ENCODE peak calls at places on chromosome 15, in nine cellular contexts. J, D, M, O, A, U, I, G and F are unnamed samples.

GRCh38 chr15:80485370-80486164 is 81.4 kb downstream of the ARNT2 start:
- DNase-seq in J (no peak), D (no peak), M (no peak), O (peak; percentile 10), A (no peak), U (no peak), I (no peak), G (no peak), F (peak; percentile 44)

GRCh38 chr15:92796163-92796611 is 103.9 kb upstream of the CHD2 start:
- DNase-seq in J (no peak), D (no peak), M (no peak), O (no peak), A (no peak), U (no peak), I (no peak), G (no peak), F (no peak)

GRCh38 chr15:65767264-65767595 is 24.9 kb downstream of the DENND4A start:
- DNase-seq in J (no peak), D (no peak), M (no peak), O (no peak), A (no peak), U (no peak), I (no peak), G (no peak), F (no peak)

GRCh38 chr15:52657338-52657737 is 21.9 kb downstream of the ATOSA start:
- DNase-seq in J (no peak), D (no peak), M (no peak), O (peak; percentile 52), A (no peak), U (no peak), I (no peak), G (peak; percentile 60), F (no peak)

GRCh38 chr15:31497838-31498237 is 171.2 kb downstream of the KLF13 start:
- DNase-seq in J (no peak), D (no peak), M (no peak), O (no peak), A (no peak), U (no peak), I (no peak), G (no peak), F (no peak)

GRCh38 chr15:67558502-67558901 is 16.0 kb downstream of the MAP2K5 start:
- DNase-seq in J (no peak), D (no peak), M (no peak), O (no peak), A (no peak), U (no peak), I (no peak), G (no peak), F (no peak)

GRCh38 chr15:53197426-53197839 is 407.3 kb upstream of the ONECUT1 start:
- DNase-seq in J (peak; percentile 23), D (no peak), M (peak; percentile 28), O (peak; percentile 41), A (no peak), U (peak; percentile 46), I (peak; percentile 13), G (peak; percentile 3), F (peak; percentile 67)

GRCh38 chr15:48144889-48145288 is 24.1 kb downstream of the SLC24A5 start:
- DNase-seq in J (no peak), D (no peak), M (no peak), O (no peak), A (no peak), U (no peak), I (no peak), G (no peak), F (no peak)

GRCh38 chr15:29668120-29668602 is 154.1 kb downstream of the TJP1 start:
- DNase-seq in J (peak; percentile 35), D (peak; percentile 25), M (no peak), O (peak; percentile 94), A (no peak), U (peak; percentile 51), I (no peak), G (peak; percentile 80), F (peak; percentile 91)

GRCh38 chr15:99956820-99957641 is 223.8 kb upstream of the LYSMD4 start:
- DNase-seq in J (no peak), D (no peak), M (no peak), O (no peak), A (no peak), U (no peak), I (no peak), G (no peak), F (no peak)

GRCh38 chr15:62879770-62880169 is 162.8 kb upstream of the TPM1 start:
- DNase-seq in J (no peak), D (no peak), M (no peak), O (no peak), A (no peak), U (no peak), I (no peak), G (no peak), F (no peak)